ENCODE peak calls at places on chromosomes 1 and 21, in six cellular contexts. K, J, I, R, Y and E are unnamed samples.

GRCh38 chr1:210072129-210072528 is 134.1 kb downstream of the SYT14 start:
- DNase-seq in Y (peak; percentile 28), R (no peak), K (no peak), I (no peak), J (no peak), E (no peak)

GRCh38 chr21:29145354-29145782 is 14.9 kb downstream of the MAP3K7CL start:
- DNase-seq in I (peak; percentile 24), Y (peak; percentile 93), K (no peak), R (no peak), J (no peak), E (peak; percentile 93)

GRCh38 chr1:192629602-192630001 is 6.3 kb upstream of the RGS13 start:
- DNase-seq in K (no peak), I (no peak), Y (no peak), J (no peak), R (no peak), E (no peak)

GRCh38 chr1:29521846-29522580 is 285.7 kb downstream of the PTPRU start:
- DNase-seq in K (no peak), I (no peak), J (no peak), R (no peak), Y (no peak), E (no peak)

GRCh38 chr1:26287033-26287711 is 7.3 kb downstream of the SH3BGRL3 start:
- DNase-seq in I (peak; percentile 41), Y (no peak), K (no peak), J (no peak), R (peak; percentile 96), E (peak; percentile 89)

GRCh38 chr1:16068356-16069270 is 4.8 kb downstream of the FAM131C start:
- DNase-seq in R (no peak), Y (no peak), I (peak; percentile 95), J (no peak), K (peak; percentile 79), E (peak; percentile 93)

GRCh38 chr1:110787328-110788071 is 85.4 kb upstream of the CD53 start:
- DNase-seq in I (no peak), Y (no peak), R (peak; percentile 82), K (no peak), J (no peak), E (no peak)

GRCh38 chr1:209758360-209758759 is 2.5 kb downstream of the TRAF3IP3 start:
- DNase-seq in K (no peak), I (no peak), R (no peak), Y (no peak), J (no peak), E (peak; percentile 13)

GRCh38 chr1:48047116-48047515 is 49.9 kb upstream of the TRABD2B start:
- DNase-seq in K (no peak), I (no peak), R (no peak), J (no peak), Y (peak; percentile 45), E (no peak)

GRCh38 chr1:68047659-68048026 is 2.8 kb downstream of the DIRAS3 start:
- DNase-seq in K (no peak), J (no peak), Y (no peak), R (no peak), I (no peak), E (no peak)

GRCh38 chr1:116194592-116194991 is 83.4 kb downstream of the MAB21L3 start:
- DNase-seq in J (no peak), Y (no peak), R (peak; percentile 8), I (no peak), K (no peak), E (no peak)

GRCh38 chr1:18816808-18817207 is 42.7 kb downstream of the TAS1R2 start:
- DNase-seq in R (no peak), I (no peak), Y (peak; percentile 9), K (no peak), J (no peak), E (peak; percentile 53)

GRCh38 chr1:202282017-202282335 is 59.8 kb downstream of the UBE2T start:
- DNase-seq in Y (no peak), I (no peak), K (no peak), R (no peak), J (no peak), E (no peak)

GRCh38 chr1:8423134-8423701 is 105.3 kb downstream of the SLC45A1 start:
- DNase-seq in K (peak; percentile 74), R (peak; percentile 42), I (no peak), Y (no peak), J (no peak), E (peak; percentile 83)

GRCh38 chr1:6753320-6754140 is 31.7 kb upstream of the CAMTA1 start:
- DNase-seq in R (no peak), Y (no peak), I (no peak), K (no peak), J (no peak), E (no peak)

GRCh38 chr21:42317826-42318746 is 2.9 kb upstream of the TFF3 start:
- DNase-seq in R (no peak), J (no peak), Y (no peak), I (no peak), K (no peak), E (no peak)

GRCh38 chr1:223738465-223739365 is 26.4 kb downstream of the CAPN2 start:
- DNase-seq in Y (no peak), I (no peak), K (no peak), R (no peak), J (no peak), E (peak; percentile 60)

GRCh38 chr21:36263797-36264196 is 56.2 kb upstream of the MORC3 start:
- DNase-seq in J (no peak), I (no peak), Y (no peak), R (no peak), K (no peak), E (no peak)

GRCh38 chr1:24928631-24929090 is 1.4 kb downstream of the RUNX3 start:
- DNase-seq in Y (no peak), I (no peak), J (no peak), K (no peak), R (peak; percentile 58), E (no peak)

GRCh38 chr1:246142320-246142893 is 364.7 kb downstream of the SMYD3 start:
- DNase-seq in K (no peak), I (no peak), Y (peak; percentile 97), R (no peak), J (peak; percentile 87), E (peak; percentile 95)

GRCh38 chr1:30405081-30405480 is 318.3 kb downstream of the MATN1 start:
- DNase-seq in R (no peak), J (no peak), K (no peak), I (no peak), Y (no peak), E (no peak)

GRCh38 chr1:77388655-77389054 is 106.8 kb downstream of the AK5 start:
- DNase-seq in Y (peak; percentile 35), J (no peak), I (peak; percentile 46), K (no peak), R (no peak), E (no peak)

GRCh38 chr1:155022927-155023236 is 10.7 kb downstream of the DCST2 start:
- DNase-seq in I (peak; percentile 88), Y (no peak), R (no peak), K (no peak), J (no peak), E (no peak)

GRCh38 chr1:181135815-181136737 is 47.6 kb downstream of the IER5 start:
- DNase-seq in J (no peak), K (no peak), R (no peak), Y (peak; percentile 94), I (no peak), E (peak; percentile 88)

GRCh38 chr1:192489748-192490147 is 85.8 kb upstream of the RGS1 start:
- DNase-seq in Y (peak; percentile 97), I (peak; percentile 17), R (peak; percentile 23), J (no peak), K (no peak), E (peak; percentile 83)

GRCh38 chr1:44947060-44947773 is 39.2 kb downstream of the EIF2B3 start:
- DNase-seq in J (no peak), R (no peak), Y (peak; percentile 88), K (no peak), I (peak; percentile 68), E (peak; percentile 86)

GRCh38 chr1:55103891-55104290 is 64.5 kb downstream of the PCSK9 start:
- DNase-seq in I (no peak), K (no peak), J (no peak), R (no peak), Y (no peak), E (no peak)

GRCh38 chr21:16587141-16587570 is 857.4 kb downstream of the USP25 start:
- DNase-seq in J (no peak), I (peak; percentile 89), K (peak; percentile 60), Y (peak; percentile 82), R (no peak), E (peak; percentile 50)

GRCh38 chr1:75423616-75424015 is 187.3 kb downstream of the SLC44A5 start:
- DNase-seq in K (no peak), R (no peak), I (no peak), Y (no peak), J (no peak), E (no peak)

GRCh38 chr1:9842781-9843575 is 19.2 kb upstream of the CLSTN1 start:
- DNase-seq in J (no peak), K (no peak), I (no peak), R (no peak), Y (peak; percentile 28), E (peak; percentile 44)

GRCh38 chr1:200131551-200132125 is 104.1 kb downstream of the NR5A2 start:
- DNase-seq in I (peak; percentile 7), J (peak; percentile 31), Y (peak; percentile 47), R (no peak), K (no peak), E (no peak)

GRCh38 chr1:33712176-33712575 is 151.7 kb upstream of the HMGB4 start:
- DNase-seq in I (no peak), K (no peak), R (no peak), J (no peak), Y (no peak), E (no peak)
- H3K4me1 ChIP-seq in I (no peaks in the 10 kb centered on the region), K (no peaks in the 10 kb centered on the region), R (no peaks in the 10 kb centered on the region), J (no peaks in the 10 kb centered on the region), Y (no peaks in the 10 kb centered on the region), E (no peaks in the 10 kb centered on the region)

DNA sequence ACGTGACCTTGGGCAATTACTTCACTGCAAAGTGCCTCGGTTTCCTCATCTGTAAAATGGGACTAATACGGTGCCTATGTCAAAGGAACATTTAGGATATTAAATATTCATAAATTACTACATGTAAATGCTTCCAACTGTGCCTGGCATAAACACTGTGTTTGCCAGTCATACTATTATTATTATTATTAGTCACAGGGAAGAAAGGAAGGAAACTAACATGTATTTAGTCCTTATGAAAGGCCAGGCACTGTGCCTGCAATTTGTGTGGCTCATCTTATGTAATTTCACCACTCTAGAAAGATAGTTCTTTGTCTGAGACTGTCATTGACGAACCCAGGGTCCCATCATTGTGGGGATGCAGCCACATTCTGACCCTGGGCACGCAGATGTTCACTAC is 45.0 kb downstream of the EPHB2 start:
- DNase-seq in R (no peak), K (no peak), J (no peak), Y (no peak), I (no peak), E (peak; percentile 80)
- H3K36me3 ChIP-seq in R (no peaks in the 10 kb centered on the region), K (no peaks in the 10 kb centered on the region), J (no peaks in the 10 kb centered on the region), Y (no peaks in the 10 kb centered on the region), I (no peaks in the 10 kb centered on the region), E (no peaks in the 10 kb centered on the region)

DNA sequence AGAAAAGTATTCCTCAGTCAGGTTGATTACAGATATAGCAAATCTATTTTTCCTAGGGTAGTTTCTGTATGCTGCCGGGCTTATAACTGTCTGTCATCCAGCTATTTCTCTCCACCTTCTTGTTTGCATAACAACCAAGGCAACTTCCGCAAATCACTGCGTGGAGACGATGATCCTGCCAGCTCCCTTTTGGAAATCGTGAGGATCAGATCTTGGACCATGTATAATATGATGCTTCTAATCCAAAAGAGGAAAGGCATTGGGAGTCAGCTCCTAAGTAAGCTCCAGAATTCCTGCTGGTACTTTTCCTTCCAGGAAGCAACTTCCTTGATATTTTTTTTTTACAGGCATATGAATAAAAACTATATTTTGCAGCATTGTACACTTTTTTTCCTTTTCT is 445 bp upstream of the RGS4 start:
- DNase-seq in I (no peak), K (no peak), Y (peak; percentile 60), R (no peak), J (no peak), E (no peak)
- H3K4me3 ChIP-seq in I (no peak overlapping the region), K (peak overlapping the region; percentile 65), Y (peak overlapping the region; percentile 64), R (no peak overlapping the region), J (no peak overlapping the region), E (peak overlapping the region; percentile 83)

GRCh38 chr1:162904579-162904978 is 43.6 kb upstream of the CCDC190 start:
- DNase-seq in K (no peak), I (no peak), J (no peak), R (no peak), Y (peak; percentile 86), E (no peak)
- H3K4me1 ChIP-seq in K (no peaks in the 10 kb centered on the region), I (no peaks in the 10 kb centered on the region), J (peaks cover 5% of the 10 kb centered on the region), R (no peaks in the 10 kb centered on the region), Y (peaks cover 27% of the 10 kb centered on the region), E (peaks cover 54% of the 10 kb centered on the region)